ENCODE peak calls at places on chromosomes 11 and 22, in ten cellular contexts. K is AG08395; X is NCI-H2029 treated with DMSO at 0.1 percent for 48 hours; M is tibial nerve; Y is progenitor cell of endocrine pancreas; W is substantia nigra; E is A549; T is C1 segment of cervical spinal cord; O is stimulated activated CD8-positive, alpha-beta memory T cell treated with anti-CD3 and anti-CD28 coated beads, Interleukin-15, amount 100 ng/mL, for 4 hours; R is renal cortical epithelial cell. H is an unnamed sample.

GRCh38 chr11:105000167-105000566 is 22.8 kb downstream of the CASP5 start:
- DNase-seq in K (no peak), X (no peak), M (no peak), Y (no peak), W (no peak), E (no peak), T (no peak), O (no peak), R (no peak), H (no peak)

GRCh38 chr11:115384236-115384635 is 120.0 kb downstream of the CADM1 start:
- DNase-seq in K (no peak), X (no peak), M (no peak), Y (no peak), W (no peak), E (no peak), T (no peak), O (no peak), R (no peak), H (no peak)

GRCh38 chr11:17934194-17934593 is 78.7 kb downstream of the SERGEF start:
- DNase-seq in K (no peak), X (no peak), M (no peak), Y (no peak), W (no peak), E (no peak), T (no peak), O (no peak), R (no peak), H (no peak)

GRCh38 chr11:47879259-47880184 is 31.4 kb upstream of the NUP160 start:
- DNase-seq in K (no peak), X (no peak), M (no peak), Y (no peak), W (no peak), E (no peak), T (no peak), O (no peak), R (no peak), H (no peak)

GRCh38 chr11:124829986-124830385 is 29.8 kb upstream of the MSANTD2 start:
- DNase-seq in K (no peak), X (no peak), M (no peak), Y (no peak), W (no peak), E (no peak), T (no peak), O (no peak), R (peak; percentile 17), H (no peak)

GRCh38 chr11:66749091-66749490 is 20.1 kb upstream of the SPTBN2 start:
- DNase-seq in K (no peak), X (peak; percentile 94), M (no peak), Y (no peak), W (no peak), E (no peak), T (no peak), O (no peak), R (no peak), H (no peak)

GRCh38 chr11:111521132-111521531 is 6.6 kb downstream of the HOATZ start:
- DNase-seq in K (no peak), X (no peak), M (no peak), Y (no peak), W (no peak), E (no peak), T (no peak), O (no peak), R (no peak), H (no peak)

GRCh38 chr11:73429121-73429740 is 53.0 kb downstream of the RELT start:
- DNase-seq in K (peak; percentile 41), X (no peak), M (no peak), Y (no peak), W (no peak), E (no peak), T (no peak), O (no peak), R (no peak), H (peak; percentile 38)

GRCh38 chr11:19060629-19061028 is at the start of gene MRGPRX2:
- DNase-seq in K (no peak), X (no peak), M (no peak), Y (no peak), W (no peak), E (no peak), T (no peak), O (peak; percentile 7), R (no peak), H (no peak)

GRCh38 chr22:30694171-30694637 is 470 bp upstream of the OSBP2 start:
- DNase-seq in K (peak; percentile 16), X (no peak), M (no peak), Y (peak; percentile 57), W (peak; percentile 73), E (peak; percentile 47), T (peak; percentile 67), O (peak; percentile 23), R (peak; percentile 9), H (no peak)

GRCh38 chr22:25085930-25086901 is 113.4 kb upstream of the CRYBB3 start:
- DNase-seq in K (no peak), X (no peak), M (peak; percentile 27), Y (no peak), W (no peak), E (no peak), T (no peak), O (no peak), R (peak; percentile 58), H (no peak)

GRCh38 chr22:50045211-50046018 is 12.7 kb downstream of the TTLL8 start:
- DNase-seq in K (no peak), X (no peak), M (no peak), Y (no peak), W (no peak), E (no peak), T (no peak), O (no peak), R (no peak), H (no peak)

H was measured in stromal cell of bone marrow.